ENCODE peak calls at places on chromosomes 1 and 21, in seven cellular contexts. K is posterior vena cava; R is choroid plexus epithelial cell; S is GM20000; X is stimulated activated naive CD8-positive, alpha-beta T cell treated with anti-CD3 and anti-CD28 coated beads, Interleukin-15, amount 100 ng/mL, for 72 hours; P is NCI-H187 treated with DMSO at 0.1 percent for 48 hours; M is hypothalamus. D is an unnamed sample.

GRCh38 chr1:84412316-84412942 is 14.1 kb downstream of the DNASE2B start:
- DNase-seq in K (no peak), R (peak), S (no peak), X (no peak), P (peak), M (no peak), D (no peak)

GRCh38 chr1:50978144-50978851 is 8.3 kb downstream of the CDKN2C start:
- DNase-seq in K (peak), R (no peak), S (peak), X (peak), P (no peak), M (peak), D (peak)

GRCh38 chr21:14273736-14274538 is 58.0 kb downstream of the RBM11 start:
- DNase-seq in K (peak), R (peak), S (no peak), X (no peak), P (no peak), M (peak), D (no peak)

GRCh38 chr1:87179851-87180519 is 148.7 kb upstream of the LMO4 start:
- DNase-seq in K (no peak), R (no peak), S (no peak), X (no peak), P (no peak), M (no peak), D (no peak)

GRCh38 chr1:95282496-95282850 is 48.5 kb downstream of the RWDD3 start:
- DNase-seq in K (no peak), R (peak), S (no peak), X (no peak), P (no peak), M (no peak), D (no peak)

GRCh38 chr1:172421974-172422604 is 1.6 kb downstream of the C1orf105 start:
- DNase-seq in K (no peak), R (no peak), S (no peak), X (no peak), P (no peak), M (no peak), D (no peak)

GRCh38 chr1:72178266-72178665 is 104.1 kb downstream of the NEGR1 start:
- DNase-seq in K (no peak), R (no peak), S (no peak), X (no peak), P (no peak), M (no peak), D (no peak)

GRCh38 chr1:119659628-119660027 is 11.6 kb upstream of the ZNF697 start:
- DNase-seq in K (no peak), R (peak), S (no peak), X (no peak), P (no peak), M (no peak), D (no peak)

GRCh38 chr1:201714542-201715276 is 114.2 kb upstream of the IPO9 start:
- DNase-seq in K (peak), R (peak), S (no peak), X (no peak), P (no peak), M (no peak), D (no peak)

GRCh38 chr21:16082038-16082816 is 352.4 kb downstream of the USP25 start:
- DNase-seq in K (no peak), R (peak), S (no peak), X (no peak), P (no peak), M (no peak), D (peak)

GRCh38 chr1:40107290-40107959 is 10.4 kb upstream of the PPT1 start:
- DNase-seq in K (no peak), R (no peak), S (no peak), X (no peak), P (no peak), M (no peak), D (no peak)

GRCh38 chr1:22141948-22142314 is 966 bp downstream of the WNT4 start:
- DNase-seq in K (no peak), R (no peak), S (peak), X (no peak), P (no peak), M (no peak), D (no peak)

GRCh38 chr1:101238681-101239094 is 1.9 kb downstream of the S1PR1 start:
- DNase-seq in K (peak), R (peak), S (peak), X (peak), P (no peak), M (no peak), D (peak)

GRCh38 chr1:1440941-1441888 is 5.7 kb downstream of the VWA1 start:
- DNase-seq in K (peak), R (peak), S (peak), X (peak), P (no peak), M (no peak), D (peak)

GRCh38 chr1:226688056-226688748 is 50.9 kb downstream of the ITPKB start:
- DNase-seq in K (no peak), R (no peak), S (no peak), X (no peak), P (no peak), M (peak), D (no peak)

GRCh38 chr1:149916927-149917310 is 725 bp downstream of the SV2A start:
- DNase-seq in K (no peak), R (no peak), S (no peak), X (no peak), P (no peak), M (no peak), D (peak)

GRCh38 chr1:110152133-110152785 is 2.0 kb downstream of the SLC6A17 start:
- DNase-seq in K (no peak), R (peak), S (no peak), X (no peak), P (no peak), M (no peak), D (no peak)

GRCh38 chr1:115330480-115331013 is 7.5 kb downstream of the NGF start:
- DNase-seq in K (no peak), R (peak), S (no peak), X (no peak), P (no peak), M (no peak), D (no peak)

GRCh38 chr1:46488343-46489168 is 1.1 kb upstream of the DMBX1 start:
- DNase-seq in K (peak), R (peak), S (no peak), X (no peak), P (no peak), M (no peak), D (no peak)

GRCh38 chr21:44299458-44300261 is at the start of gene PFKL:
- DNase-seq in K (peak), R (peak), S (peak), X (peak), P (no peak), M (no peak), D (peak)

GRCh38 chr1:25817840-25818501 is 1.8 kb upstream of the MTFR1L start:
- DNase-seq in K (peak), R (no peak), S (no peak), X (no peak), P (no peak), M (no peak), D (no peak)

GRCh38 chr1:170664828-170665617 is 1.1 kb downstream of the PRRX1 start:
- DNase-seq in K (peak), R (no peak), S (peak), X (no peak), P (no peak), M (no peak), D (peak)

GRCh38 chr1:25204797-25205441 is 27.4 kb downstream of the SYF2 start:
- DNase-seq in K (no peak), R (peak), S (peak), X (peak), P (peak), M (no peak), D (peak)

GRCh38 chr1:52632732-52633290 is at the start of gene SHISAL2A:
- DNase-seq in K (no peak), R (no peak), S (peak), X (peak), P (no peak), M (no peak), D (no peak)

GRCh38 chr21:44740721-44741120 is 29.3 kb upstream of the TSPEAR start:
- DNase-seq in K (no peak), R (no peak), S (no peak), X (no peak), P (no peak), M (no peak), D (no peak)

GRCh38 chr1:117512728-117513321 is 93.0 kb upstream of the TENT5C start:
- DNase-seq in K (no peak), R (peak), S (no peak), X (no peak), P (no peak), M (no peak), D (peak)

GRCh38 chr1:19799877-19800804 is at the start of gene TMCO4:
- DNase-seq in K (peak), R (peak), S (peak), X (peak), P (no peak), M (no peak), D (peak)

GRCh38 chr1:9249534-9250335 is 15.2 kb downstream of the H6PD start:
- DNase-seq in K (no peak), R (peak), S (peak), X (no peak), P (no peak), M (no peak), D (no peak)

GRCh38 chr21:34129039-34129891 is 55.9 kb downstream of the MRPS6 start:
- DNase-seq in K (no peak), R (peak), S (no peak), X (peak), P (peak), M (no peak), D (peak)

GRCh38 chr1:183161391-183161790 is 24.7 kb upstream of the LAMC2 start:
- DNase-seq in K (no peak), R (no peak), S (no peak), X (no peak), P (no peak), M (no peak), D (no peak)

D was measured in NCI-H1417.